ENCODE peak calls at places on chromosomes 13 and 19, in five cellular contexts. D is nephron progenitor cell, T is GM23248, L is cardiac muscle cell, O is hypothalamus. P is an unnamed sample.

GRCh38 chr13:30676672-30677071 is 58.7 kb upstream of the ALOX5AP start:
- DNase-seq in O (no peak), T (peak), D (no peak), L (peak), P (no peak)

GRCh38 chr19:33946535-33947323 is 150.1 kb downstream of the KCTD15 start:
- DNase-seq in D (no peak), O (no peak), L (no peak), T (no peak), P (no peak)

GRCh38 chr13:91362908-91363307 is 15.4 kb downstream of the MIR17HG start:
- DNase-seq in T (no peak), O (no peak), L (no peak), D (no peak), P (no peak)

GRCh38 chr13:80666782-80667537 is 326.0 kb upstream of the SPRY2 start:
- DNase-seq in O (no peak), L (peak), T (no peak), D (no peak), P (no peak)

GRCh38 chr19:54325194-54325621 is 12.2 kb upstream of the LILRA5 start:
- DNase-seq in L (peak), T (peak), O (peak), D (peak), P (peak)

GRCh38 chr19:33350538-33351309 is 22.8 kb upstream of the CEBPG start:
- DNase-seq in T (peak), D (no peak), L (peak), O (no peak), P (no peak)

GRCh38 chr19:6528544-6529121 is 2.2 kb upstream of the TNFSF9 start:
- DNase-seq in D (no peak), L (peak), O (peak), T (peak), P (no peak)

GRCh38 chr13:39107484-39108040 is 69.3 kb downstream of the NHLRC3 start:
- DNase-seq in T (no peak), L (no peak), O (no peak), D (no peak), P (no peak)